ENCODE peak calls at places on chromosomes 1 and 21, in seven cellular contexts. N is stimulated activated effector memory CD8-positive, alpha-beta T cell treated with anti-CD3 and anti-CD28 coated beads, Interleukin-12 subunit alpha, Interleukin-12 subunit beta, amount 100 ng/mL, for 72 hours; Z is AG09309; S is activated naive CD4-positive, alpha-beta T cell treated with anti-CD3 and anti-CD28 coated beads, Interleukin-2, amount 10 ng/mL, durations not matched to agents 7 days and 5 days; D is GM12865; P is stimulated activated CD8-positive, alpha-beta memory T cell treated with anti-CD3 and anti-CD28 coated beads, Interleukin-7, amount 100 ng/mL, for 1 hour; Y is H9. V is an unnamed sample.

GRCh38 chr1:117359560-117360289 is 7.5 kb upstream of the MAN1A2 start:
- DNase-seq in N (no peak), Z (no peak), S (no peak), D (no peak), P (no peak), Y (no peak), V (no peak)

GRCh38 chr1:214966366-214966765 is 116.2 kb upstream of the KCNK2 start:
- DNase-seq in N (no peak), Z (no peak), S (no peak), D (no peak), P (no peak), Y (no peak), V (no peak)

GRCh38 chr1:18463984-18464664 is 16.6 kb upstream of the KLHDC7A start:
- DNase-seq in N (no peak), Z (no peak), S (no peak), D (no peak), P (no peak), Y (no peak), V (no peak)

GRCh38 chr1:155305881-155306391 is 2.7 kb upstream of the FDPS start:
- DNase-seq in N (no peak), Z (peak), S (no peak), D (no peak), P (no peak), Y (no peak), V (no peak)

GRCh38 chr21:33968998-33969353 is 53.4 kb upstream of the ATP5PO start:
- DNase-seq in N (no peak), Z (no peak), S (no peak), D (no peak), P (no peak), Y (no peak), V (no peak)

GRCh38 chr1:55197106-55197505 is 18.1 kb downstream of the USP24 start:
- DNase-seq in N (no peak), Z (no peak), S (no peak), D (no peak), P (no peak), Y (no peak), V (no peak)

GRCh38 chr1:52142220-52143153 is 598 bp downstream of the ZFYVE9 start:
- DNase-seq in N (peak), Z (no peak), S (no peak), D (peak), P (no peak), Y (peak), V (peak)

GRCh38 chr1:40381268-40382109 is 8.0 kb downstream of the SMAP2 start:
- DNase-seq in N (no peak), Z (no peak), S (peak), D (peak), P (no peak), Y (no peak), V (no peak)

GRCh38 chr1:51863384-51863783 is 15.1 kb downstream of the NRDC start:
- DNase-seq in N (no peak), Z (no peak), S (no peak), D (peak), P (no peak), Y (no peak), V (no peak)

GRCh38 chr1:211495584-211495983 is 3.6 kb upstream of the RD3 start:
- DNase-seq in N (no peak), Z (no peak), S (no peak), D (no peak), P (no peak), Y (no peak), V (no peak)